ENCODE peak calls at places on chromosomes 5 and 9, in four cellular contexts. L is activated naive CD4-positive, alpha-beta T cell treated with anti-CD3 and anti-CD28 coated beads, Interleukin-2, amount 50 U/mL, for 72 hours; Q is kidney glomerular epithelial cell; F is substantia nigra. T is an unnamed sample.

GRCh38 chr9:5958273-5958672 is 57.2 kb downstream of the RANBP6 start:
- DNase-seq in L (no peak), F (no peak), Q (no peak), T (no peak)

GRCh38 chr9:114421147-114421546 is 33.4 kb upstream of the AKNA start:
- DNase-seq in Q (no peak), L (no peak), F (no peak), T (no peak)

GRCh38 chr9:129873563-129873962 is 38.3 kb downstream of the USP20 start:
- DNase-seq in L (no peak), Q (no peak), F (no peak), T (no peak)

GRCh38 chr5:4570047-4571015 is 569.8 kb upstream of the ADAMTS16 start:
- DNase-seq in L (no peak), F (no peak), Q (no peak), T (no peak)

GRCh38 chr5:149310947-149311675 is 34.2 kb upstream of the GRPEL2 start:
- DNase-seq in F (no peak), Q (peak), L (no peak), T (peak)

GRCh38 chr9:116365056-116365471 is 211.5 kb downstream of the PAPPA start:
- DNase-seq in L (no peak), Q (peak), F (no peak), T (no peak)

GRCh38 chr5:158430166-158430828 is 571.4 kb upstream of the CLINT1 start:
- DNase-seq in Q (no peak), F (no peak), L (no peak), T (no peak)

GRCh38 chr9:95107001-95107749 is 210.3 kb downstream of the FANCC start:
- DNase-seq in Q (peak), L (no peak), F (no peak), T (no peak)

GRCh38 chr9:115202960-115203751 is 85.2 kb upstream of the TNC start:
- DNase-seq in F (no peak), L (no peak), Q (no peak), T (no peak)

GRCh38 chr9:69122391-69123141 is 51.5 kb upstream of the TJP2 start:
- DNase-seq in F (no peak), Q (peak), L (no peak), T (peak)

GRCh38 chr9:98882569-98882923 is 61.2 kb upstream of the COL15A1 start:
- DNase-seq in L (no peak), F (no peak), Q (no peak), T (no peak)

GRCh38 chr9:17509698-17510097 is 69.2 kb upstream of the SH3GL2 start:
- DNase-seq in Q (peak), F (no peak), L (no peak), T (peak)

GRCh38 chr9:113492343-113493079 is 29.0 kb downstream of the RGS3 start:
- DNase-seq in F (no peak), L (no peak), Q (peak), T (peak)

GRCh38 chr5:139481122-139481533 is 1.4 kb downstream of the STING1 start:
- DNase-seq in L (peak), F (no peak), Q (no peak), T (no peak)

GRCh38 chr5:10633271-10634049 is 69.6 kb downstream of the ANKRD33B start:
- DNase-seq in L (peak), F (no peak), Q (no peak), T (no peak)

GRCh38 chr9:91682806-91683205 is 259.2 kb upstream of the NFIL3 start:
- DNase-seq in Q (no peak), L (no peak), F (no peak), T (no peak)

GRCh38 chr9:115614931-115615401 is 497.0 kb upstream of the TNC start:
- DNase-seq in Q (peak), L (no peak), F (no peak), T (no peak)

GRCh38 chr5:95822038-95822407 is 503 bp downstream of the GLRX start:
- DNase-seq in L (no peak), F (peak), Q (peak), T (no peak)

GRCh38 chr9:120937127-120937526 is 10.5 kb upstream of the TRAF1 start:
- DNase-seq in F (no peak), Q (no peak), L (no peak), T (no peak)